ENCODE peak calls at places on chromosome 1, in four cellular contexts. U is transverse colon, Z is progenitor cell of endocrine pancreas, J is endothelial cell. H is an unnamed sample.

GRCh38 chr1:41653574-41653973 is 169.1 kb upstream of the EDN2 start:
- DNase-seq in U (no peak), Z (no peak), J (no peak), H (no peak)

GRCh38 chr1:236681184-236681583 is 5.1 kb upstream of the ACTN2 start:
- DNase-seq in J (no peak), Z (no peak), U (no peak), H (no peak)

GRCh38 chr1:34086561-34086960 is 78.5 kb downstream of the CSMD2 start:
- DNase-seq in J (no peak), U (no peak), Z (no peak), H (no peak)

GRCh38 chr1:191707288-191707687 is 451.0 kb upstream of the RGS18 start:
- DNase-seq in J (no peak), U (no peak), Z (no peak), H (no peak)

GRCh38 chr1:14738647-14739046 is 140.2 kb downstream of the KAZN start:
- DNase-seq in Z (no peak), U (no peak), J (no peak), H (no peak)

GRCh38 chr1:152501704-152502103 is 8.9 kb upstream of the LCE5A start:
- DNase-seq in Z (no peak), U (no peak), J (no peak), H (no peak)

GRCh38 chr1:216464489-216464888 is 41.2 kb upstream of the USH2A start:
- DNase-seq in J (no peak), Z (no peak), U (no peak), H (no peak)

GRCh38 chr1:193674292-193674944 is 488.0 kb upstream of the B3GALT2 start:
- DNase-seq in U (no peak), J (no peak), Z (no peak), H (no peak)

GRCh38 chr1:217274927-217275616 is 355.8 kb downstream of the GPATCH2 start:
- DNase-seq in J (no peak), Z (no peak), U (no peak), H (no peak)

GRCh38 chr1:118688891-118689290 is 299.3 kb downstream of the TBX15 start:
- DNase-seq in U (no peak), J (no peak), Z (no peak), H (no peak)

GRCh38 chr1:63968663-63969460 is 195.0 kb downstream of the ROR1 start:
- DNase-seq in Z (no peak), U (no peak), J (no peak), H (no peak)

GRCh38 chr1:222829868-222830267 is 15.0 kb downstream of the DISP1 start:
- DNase-seq in Z (no peak), J (no peak), U (no peak), H (no peak)

GRCh38 chr1:34786521-34787325 is 5.7 kb downstream of the GJB3 start:
- DNase-seq in Z (peak), U (peak), J (peak), H (peak)

GRCh38 chr1:34917017-34917416 is 12.4 kb downstream of the DLGAP3 start:
- DNase-seq in U (no peak), Z (no peak), J (no peak), H (no peak)

GRCh38 chr1:202968895-202969295 is 1.8 kb upstream of the CYB5R1 start:
- DNase-seq in U (peak), Z (no peak), J (peak), H (peak)

GRCh38 chr1:85445906-85446305 is 19.1 kb downstream of the DDAH1 start:
- DNase-seq in Z (no peak), J (no peak), U (no peak), H (no peak)

GRCh38 chr1:219173758-219174671 is at the start of gene LYPLAL1:
- DNase-seq in Z (peak), J (peak), U (peak), H (peak)
- TF ChIP-seq CTCF in Z (peak), J (no peak), U (no peak), H (peak)

DNA sequence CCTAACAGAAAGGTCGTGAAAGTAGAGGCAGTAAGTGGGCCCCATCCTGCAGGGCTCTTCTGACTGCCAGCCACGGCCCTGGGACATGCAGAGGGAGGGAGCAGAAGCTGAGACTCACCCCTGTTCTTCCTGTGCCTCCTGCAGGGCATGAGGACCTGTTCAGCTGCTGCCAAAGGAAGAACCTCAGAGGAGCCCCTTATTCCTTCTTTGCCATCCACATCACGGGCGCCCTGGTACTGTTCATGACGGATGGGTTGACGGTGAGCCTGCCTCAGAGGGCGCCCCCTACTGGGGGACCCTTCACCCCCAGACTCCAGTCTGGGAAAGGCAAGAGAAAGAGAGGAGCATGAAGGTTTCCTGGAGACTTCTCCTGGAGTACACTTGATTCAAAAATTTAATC is 47.1 kb downstream of the ELK4 start:
- DNase-seq in U (peak), Z (no peak), J (no peak), H (no peak)
- TF ChIP-seq CTCF in U (no peak), Z (peak), J (peak), H (peak)

DNA sequence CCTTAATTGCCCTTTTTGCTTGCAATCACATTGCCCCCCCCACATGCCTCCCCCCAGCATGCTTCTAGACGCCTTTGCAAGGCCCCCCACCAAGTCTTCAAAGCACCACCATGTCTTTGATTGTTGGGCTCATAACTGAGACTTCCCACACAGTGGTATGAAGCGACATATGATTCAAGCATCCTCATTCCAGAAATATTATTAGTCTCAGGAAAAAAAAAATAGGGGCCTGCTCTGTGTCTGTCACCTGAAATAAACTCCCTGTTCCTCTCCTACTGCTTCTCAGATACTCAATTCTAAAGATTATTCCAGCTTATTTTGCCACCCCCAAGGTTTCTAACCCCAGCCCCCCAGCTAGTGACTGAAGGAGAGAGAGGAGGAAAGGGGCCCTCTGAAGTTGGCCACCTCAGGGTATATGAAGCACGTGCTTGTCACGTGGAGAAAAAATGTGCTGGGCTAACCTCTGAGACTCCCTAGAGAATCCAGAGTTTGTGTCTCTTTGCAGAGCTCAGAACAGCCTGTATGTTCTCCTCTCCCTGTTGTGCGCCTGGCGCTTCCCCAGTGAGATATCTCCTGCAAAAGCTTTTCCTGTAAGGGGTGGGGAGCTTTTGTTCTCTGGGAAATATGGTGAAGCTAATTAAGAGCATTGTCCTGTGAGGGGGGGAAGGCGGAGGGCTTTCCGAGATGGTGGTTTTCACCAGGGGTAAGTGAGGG is 35.9 kb upstream of the RASAL2 start:
- DNase-seq in J (peak), Z (no peak), U (no peak), H (no peak)
- TF ChIP-seq CTCF in J (no peak), Z (no peak), U (no peak), H (no peak)

GRCh38 chr1:26384076-26384475 is 11.5 kb upstream of the ZNF683 start:
- DNase-seq in Z (no peak), J (no peak), U (no peak), H (no peak)
- TF ChIP-seq CTCF in Z (no peak), J (no peak), U (no peak), H (no peak)

GRCh38 chr1:248375446-248375845 is at the start of gene OR2T6:
- DNase-seq in Z (no peak), J (no peak), U (no peak), H (no peak)
- TF ChIP-seq CTCF in Z (no peak), J (no peak), U (no peak), H (no peak)

H was measured in neural crest cell.